ENCODE peak calls at places on chromosomes 5 and 9, in eight cellular contexts. V, K, W, T, N, Z, S and P are unnamed samples.

GRCh38 chr9:137836831-137837241 is 40.7 kb upstream of the CACNA1B start:
- DNase-seq in V (no peak), K (peak), W (no peak), T (no peak), N (no peak), Z (no peak), S (peak), P (no peak)

GRCh38 chr9:36721846-36722588 is 149.3 kb downstream of the MELK start:
- DNase-seq in V (no peak), K (no peak), W (no peak), T (no peak), N (no peak), Z (no peak), S (no peak), P (no peak)

GRCh38 chr5:72160299-72160698 is 53.0 kb downstream of the MAP1B start:
- DNase-seq in V (no peak), K (no peak), W (no peak), T (peak), N (no peak), Z (no peak), S (no peak), P (no peak)

GRCh38 chr5:51389582-51390463 is 6.6 kb downstream of the ISL1 start:
- DNase-seq in V (no peak), K (peak), W (no peak), T (no peak), N (no peak), Z (no peak), S (no peak), P (no peak)

GRCh38 chr9:76465442-76466298 is 6.7 kb downstream of the GCNT1 start:
- DNase-seq in V (no peak), K (no peak), W (no peak), T (no peak), N (no peak), Z (no peak), S (no peak), P (no peak)

GRCh38 chr9:31541626-31542025 is 842.8 kb upstream of the ACO1 start:
- DNase-seq in V (no peak), K (no peak), W (no peak), T (no peak), N (no peak), Z (no peak), S (no peak), P (no peak)

GRCh38 chr5:102755691-102756371 is 726 bp downstream of the PAM start:
- DNase-seq in V (peak), K (peak), W (peak), T (peak), N (peak), Z (peak), S (peak), P (no peak)

GRCh38 chr5:119166026-119166425 is 95.1 kb downstream of the DMXL1 start:
- DNase-seq in V (no peak), K (no peak), W (no peak), T (no peak), N (no peak), Z (no peak), S (no peak), P (no peak)

GRCh38 chr5:176776141-176776865 is 34.1 kb upstream of the UNC5A start:
- DNase-seq in V (no peak), K (no peak), W (no peak), T (no peak), N (peak), Z (no peak), S (peak), P (no peak)

GRCh38 chr9:69389437-69389995 is 64.5 kb downstream of the ENTREP1 start:
- DNase-seq in V (no peak), K (no peak), W (no peak), T (no peak), N (no peak), Z (no peak), S (no peak), P (no peak)

GRCh38 chr9:69392826-69393225 is 67.8 kb downstream of the ENTREP1 start:
- DNase-seq in V (no peak), K (no peak), W (no peak), T (no peak), N (no peak), Z (no peak), S (no peak), P (no peak)

GRCh38 chr9:69393425-69393824 is 68.4 kb downstream of the ENTREP1 start:
- DNase-seq in V (no peak), K (no peak), W (no peak), T (no peak), N (no peak), Z (no peak), S (no peak), P (no peak)

GRCh38 chr9:69391487-69391886 is 66.5 kb downstream of the ENTREP1 start:
- DNase-seq in V (no peak), K (peak), W (no peak), T (no peak), N (no peak), Z (no peak), S (no peak), P (no peak)

GRCh38 chr9:69391946-69392345 is 66.9 kb downstream of the ENTREP1 start:
- DNase-seq in V (no peak), K (no peak), W (no peak), T (no peak), N (no peak), Z (no peak), S (no peak), P (peak)
- H3K27ac ChIP-seq in V (no peak), K (no peak), W (no peak), T (no peak), N (no peak), Z (peak), S (no peak), P (no peak)

DNA sequence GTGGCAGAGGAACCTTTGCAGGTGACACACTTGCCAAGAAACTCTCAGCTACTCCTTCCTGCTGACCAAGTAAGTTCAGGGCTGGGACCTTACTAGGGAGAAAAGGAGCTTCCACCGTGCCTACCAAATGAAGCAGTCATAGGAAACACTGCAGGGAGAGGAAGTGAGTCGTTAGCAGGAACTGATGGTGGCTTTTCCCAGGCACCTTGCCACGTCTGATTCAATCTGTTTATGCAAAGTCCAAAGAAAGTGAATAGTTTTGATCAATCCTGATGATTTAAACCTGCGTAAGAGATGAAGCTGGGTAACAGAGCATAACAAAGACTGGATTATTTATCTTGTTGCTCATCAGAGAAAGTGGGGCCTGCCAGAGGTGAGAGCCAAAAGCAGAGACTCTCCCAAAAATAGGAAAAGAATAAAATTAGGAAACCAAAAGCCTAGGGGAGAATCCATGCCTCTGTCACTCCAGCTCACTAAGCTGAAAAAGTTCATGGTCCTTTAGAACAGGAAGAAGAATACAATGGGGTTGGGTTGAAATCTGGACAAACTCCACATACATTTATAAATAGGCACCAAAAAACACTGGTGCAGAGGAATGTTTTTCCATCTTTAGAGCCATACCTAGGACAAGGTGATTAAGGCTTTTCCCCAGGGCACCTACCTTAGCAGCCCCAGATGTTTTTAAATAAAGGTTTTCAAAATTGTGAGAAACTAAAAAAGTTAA is 9.3 kb upstream of the PFDN1 start:
- DNase-seq in V (no peak), K (no peak), W (peak), T (peak), N (peak), Z (no peak), S (peak), P (no peak)
- H3K27ac ChIP-seq in V (no peak), K (peak), W (peak), T (peak), N (peak), Z (no peak), S (peak), P (no peak)

DNA sequence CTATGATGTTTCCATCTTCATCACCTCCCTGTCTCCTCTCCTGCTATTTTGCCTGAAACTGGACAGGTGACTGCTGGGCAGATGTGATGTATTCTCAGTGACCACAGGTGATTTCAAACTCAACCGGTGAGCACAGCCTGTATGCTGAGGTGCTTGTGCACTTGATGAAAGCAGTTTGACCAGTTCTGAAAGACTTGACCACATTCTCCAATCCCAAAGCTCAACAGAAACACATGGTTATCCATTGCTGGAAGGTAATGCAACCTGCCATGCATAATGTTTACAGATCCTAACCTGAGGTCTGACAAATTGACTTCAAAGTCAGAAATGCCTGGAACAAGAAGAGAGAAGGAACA is 205.1 kb downstream of the FSTL4 start:
- DNase-seq in V (no peak), K (no peak), W (no peak), T (no peak), N (no peak), Z (no peak), S (no peak), P (no peak)
- H3K27ac ChIP-seq in V (no peak), K (no peak), W (no peak), T (no peak), N (no peak), Z (no peak), S (no peak), P (no peak)

GRCh38 chr5:67204821-67205220 is 8.2 kb upstream of the CD180 start:
- DNase-seq in V (no peak), K (no peak), W (no peak), T (no peak), N (no peak), Z (no peak), S (no peak), P (no peak)
- H3K27ac ChIP-seq in V (no peak), K (peak), W (peak), T (no peak), N (no peak), Z (no peak), S (no peak), P (no peak)

GRCh38 chr5:36607838-36608783 is 1.7 kb downstream of the SLC1A3 start:
- DNase-seq in V (no peak), K (no peak), W (no peak), T (peak), N (no peak), Z (no peak), S (no peak), P (no peak)
- H3K27ac ChIP-seq in V (no peak), K (peak), W (no peak), T (peak), N (no peak), Z (peak), S (no peak), P (peak)

DNA sequence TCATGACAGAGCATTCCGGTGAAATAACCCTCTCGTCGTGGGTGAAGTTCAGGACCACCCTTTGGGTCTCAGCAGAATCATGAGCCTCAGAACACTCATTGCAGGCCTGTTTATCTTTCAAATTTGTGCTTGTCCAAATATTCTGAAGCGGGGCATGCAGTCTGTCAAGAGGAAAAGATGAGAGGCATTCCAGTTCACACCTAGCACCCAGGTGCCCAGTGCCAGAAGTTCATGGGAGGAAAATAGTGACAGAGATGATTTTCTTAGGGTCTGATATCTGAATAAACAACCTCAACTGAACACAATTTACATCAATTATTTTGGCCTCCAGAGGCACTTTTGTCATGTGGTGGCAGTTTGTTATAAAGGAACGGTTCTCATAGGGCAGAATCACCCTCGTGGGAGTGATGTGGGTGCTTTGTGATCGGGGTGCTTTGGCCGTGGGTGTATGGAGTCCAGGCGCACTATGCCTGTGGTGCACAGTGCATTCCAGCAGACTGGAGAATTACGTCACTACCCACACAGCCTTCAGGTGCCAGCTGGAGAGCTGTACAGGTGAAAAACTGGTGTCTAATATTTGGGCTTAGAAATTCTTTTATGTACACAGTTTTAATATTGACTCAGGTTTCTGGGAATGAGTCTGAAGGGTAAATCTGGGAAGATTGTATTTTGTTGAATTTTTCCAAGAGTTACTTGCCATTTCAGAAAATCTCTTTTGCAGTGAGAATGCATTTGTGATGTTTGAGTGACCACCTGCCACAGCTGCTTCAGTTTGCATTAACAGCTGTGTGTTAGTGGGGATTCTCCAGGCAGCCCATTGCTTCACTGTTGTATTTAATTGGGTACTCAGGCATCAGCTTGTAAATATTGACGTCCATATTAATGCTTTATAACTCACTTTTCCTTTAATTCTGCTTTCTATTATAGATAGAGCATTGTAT is 289.3 kb downstream of the FANCC start:
- DNase-seq in V (no peak), K (no peak), W (peak), T (peak), N (peak), Z (no peak), S (no peak), P (no peak)
- H3K27ac ChIP-seq in V (no peak), K (peak), W (peak), T (peak), N (no peak), Z (peak), S (peak), P (peak)